ENCODE peak calls at places on chromosomes 1 and 21, in six cellular contexts. B is HFFc6; P is HAP-1; O is stimulated activated CD4-positive, alpha-beta T cell treated with anti-CD3 and anti-CD28 coated beads, Interleukin-15, amount 100 ng/mL, for 1 hour; M is cortex of kidney; F is dorsolateral prefrontal cortex. I is an unnamed sample.

GRCh38 chr1:21018673-21019072 is 158.0 kb downstream of the EIF4G3 start:
- DNase-seq in B (no peak), P (no peak), O (no peak), M (no peak), F (no peak), I (no peak)

GRCh38 chr1:14071581-14071980 is 371.6 kb downstream of the PRDM2 start:
- DNase-seq in B (no peak), P (no peak), O (no peak), M (no peak), F (no peak), I (no peak)

GRCh38 chr21:37509802-37510393 is 143.3 kb downstream of the DYRK1A start:
- DNase-seq in B (peak), P (no peak), O (no peak), M (no peak), F (no peak), I (no peak)

GRCh38 chr1:114651893-114652292 is 18.0 kb downstream of the DENND2C start:
- DNase-seq in B (no peak), P (no peak), O (no peak), M (no peak), F (no peak), I (no peak)

GRCh38 chr1:207223162-207223561 is 98.3 kb upstream of the CD55 start:
- DNase-seq in B (no peak), P (no peak), O (no peak), M (no peak), F (no peak), I (no peak)

GRCh38 chr1:79188371-79188770 is 181.8 kb upstream of the ADGRL4 start:
- DNase-seq in B (peak), P (no peak), O (no peak), M (no peak), F (no peak), I (no peak)

GRCh38 chr1:244970236-244970652 is 105.9 kb upstream of the HNRNPU start:
- DNase-seq in B (peak), P (peak), O (peak), M (no peak), F (peak), I (peak)

GRCh38 chr1:9233241-9233941 is 1.2 kb upstream of the H6PD start:
- DNase-seq in B (no peak), P (no peak), O (no peak), M (no peak), F (peak), I (no peak)

GRCh38 chr1:169368406-169368769 is 393 bp downstream of the BLZF1 start:
- DNase-seq in B (peak), P (no peak), O (peak), M (no peak), F (no peak), I (peak)

GRCh38 chr1:5099558-5099957 is 445.1 kb downstream of the AJAP1 start:
- DNase-seq in B (no peak), P (no peak), O (no peak), M (no peak), F (no peak), I (no peak)

GRCh38 chr21:46472246-46472645 is 13.6 kb downstream of the DIP2A start:
- DNase-seq in B (no peak), P (no peak), O (no peak), M (no peak), F (no peak), I (no peak)

GRCh38 chr1:84165566-84165965 is 21.5 kb downstream of the PRKACB start:
- DNase-seq in B (no peak), P (no peak), O (no peak), M (no peak), F (no peak), I (no peak)

GRCh38 chr1:205538211-205538840 is 33.9 kb downstream of the CDK18 start:
- DNase-seq in B (peak), P (no peak), O (no peak), M (no peak), F (no peak), I (no peak)

GRCh38 chr1:156429308-156430060 is 60.5 kb downstream of the RHBG start:
- DNase-seq in B (no peak), P (no peak), O (no peak), M (no peak), F (peak), I (no peak)

GRCh38 chr1:197199923-197200467 is 53.5 kb upstream of the ASPM start:
- DNase-seq in B (no peak), P (peak), O (no peak), M (no peak), F (no peak), I (no peak)

GRCh38 chr1:18234790-18235242 is 127.2 kb downstream of the IGSF21 start:
- DNase-seq in B (peak), P (peak), O (no peak), M (no peak), F (no peak), I (no peak)

GRCh38 chr1:57112148-57112547 is 146.3 kb upstream of the C8B start:
- DNase-seq in B (no peak), P (no peak), O (no peak), M (no peak), F (no peak), I (no peak)

GRCh38 chr1:39782103-39782502 is 6.6 kb downstream of the BMP8B start:
- DNase-seq in B (no peak), P (no peak), O (no peak), M (no peak), F (no peak), I (no peak)

GRCh38 chr1:88124614-88125013 is 559.5 kb upstream of the PKN2 start:
- DNase-seq in B (no peak), P (no peak), O (no peak), M (no peak), F (no peak), I (no peak)

GRCh38 chr1:110005971-110006370 is 21.4 kb downstream of the AHCYL1 start:
- DNase-seq in B (peak), P (no peak), O (no peak), M (no peak), F (no peak), I (no peak)

GRCh38 chr1:205434738-205435137 is 12.9 kb upstream of the LEMD1 start:
- DNase-seq in B (no peak), P (no peak), O (no peak), M (no peak), F (no peak), I (no peak)

GRCh38 chr1:91712981-91713841 is 172.7 kb downstream of the TGFBR3 start:
- DNase-seq in B (peak), P (no peak), O (no peak), M (no peak), F (no peak), I (peak)

GRCh38 chr1:13735168-13735930 is 35.4 kb downstream of the PRDM2 start:
- DNase-seq in B (no peak), P (no peak), O (no peak), M (no peak), F (peak), I (no peak)

GRCh38 chr21:45376459-45377324 is 28.3 kb upstream of the COL18A1 start:
- DNase-seq in B (no peak), P (no peak), O (no peak), M (no peak), F (peak), I (no peak)

GRCh38 chr1:37556712-37557196 is at the start of gene DNALI1:
- DNase-seq in B (peak), P (no peak), O (no peak), M (peak), F (peak), I (no peak)

GRCh38 chr1:33429846-33430750 is 797 bp downstream of the PHC2 start:
- DNase-seq in B (no peak), P (no peak), O (no peak), M (no peak), F (peak), I (no peak)

GRCh38 chr1:225428066-225428878 is 434 bp upstream of the LBR start:
- DNase-seq in B (peak), P (peak), O (peak), M (peak), F (peak), I (peak)

GRCh38 chr1:33655496-33655895 is 183.1 kb downstream of the ZSCAN20 start:
- DNase-seq in B (no peak), P (no peak), O (no peak), M (no peak), F (no peak), I (no peak)

GRCh38 chr1:198932351-198932991 is 293.6 kb downstream of the PTPRC start:
- DNase-seq in B (no peak), P (peak), O (no peak), M (no peak), F (no peak), I (no peak)

GRCh38 chr1:219120625-219121544 is 52.8 kb upstream of the LYPLAL1 start:
- DNase-seq in B (peak), P (peak), O (no peak), M (no peak), F (no peak), I (no peak)

GRCh38 chr1:27603320-27603961 is 503 bp downstream of the AHDC1 start:
- DNase-seq in B (no peak), P (no peak), O (no peak), M (no peak), F (no peak), I (no peak)

GRCh38 chr1:31977361-31978131 is 36.1 kb upstream of the KHDRBS1 start:
- DNase-seq in B (peak), P (peak), O (no peak), M (no peak), F (no peak), I (no peak)

GRCh38 chr1:154075746-154076145 is 79.1 kb downstream of the NUP210L start:
- DNase-seq in B (no peak), P (no peak), O (no peak), M (no peak), F (no peak), I (no peak)

GRCh38 chr1:4090556-4090955 is 190.5 kb upstream of the C1orf174 start:
- DNase-seq in B (no peak), P (no peak), O (no peak), M (no peak), F (no peak), I (no peak)

GRCh38 chr1:22418852-22419480 is 32.7 kb upstream of the ZBTB40 start:
- DNase-seq in B (peak), P (no peak), O (no peak), M (no peak), F (no peak), I (no peak)